ENCODE peak calls at places on chromosomes 4 and X, in four cellular contexts. M is T-helper 1 cell, Y is NCI-H1092, S is NCI-H345. D is an unnamed sample.

GRCh38 chr4:41212221-41213203 is 1.8 kb downstream of the APBB2 start:
- DNase-seq in M (no peak), Y (no peak), S (peak; percentile 3), D (no peak)

GRCh38 chr4:166143227-166143626 is 270.2 kb downstream of the TLL1 start:
- DNase-seq in Y (no peak), M (no peak), S (no peak), D (no peak)

GRCh38 chrX:10176121-10177003 is 19.6 kb downstream of the CLCN4 start:
- DNase-seq in S (no peak), M (no peak), Y (no peak), D (no peak)

GRCh38 chr4:41991916-41992767 is 1.8 kb downstream of the SLC30A9 start:
- DNase-seq in Y (no peak), M (no peak), S (no peak), D (no peak)

GRCh38 chr4:8255698-8256441 is 13.7 kb upstream of the HTRA3 start:
- DNase-seq in M (no peak), S (no peak), Y (no peak), D (no peak)

GRCh38 chr4:15771419-15772058 is 6.6 kb upstream of the CD38 start:
- DNase-seq in Y (no peak), S (no peak), M (no peak), D (no peak)

GRCh38 chrX:9683350-9683749 is 82.3 kb downstream of the GPR143 start:
- DNase-seq in M (no peak), Y (no peak), S (no peak), D (no peak)

GRCh38 chr4:147546341-147546740 is 65.4 kb downstream of the EDNRA start:
- DNase-seq in M (no peak), S (no peak), Y (no peak), D (no peak)

GRCh38 chrX:107123750-107124149 is 5.1 kb upstream of the RBM41 start:
- DNase-seq in M (no peak), Y (no peak), S (no peak), D (no peak)

GRCh38 chr4:148026022-148026421 is 294.1 kb downstream of the ARHGAP10 start:
- DNase-seq in M (no peak), Y (no peak), S (no peak), D (no peak)

GRCh38 chr4:6367313-6367945 is 97.8 kb downstream of the WFS1 start:
- DNase-seq in Y (peak; percentile 93), M (no peak), S (peak; percentile 80), D (no peak)